ENCODE peak calls at places on chromosomes 5 and 9, in six cellular contexts. One of them, this sample, is unnamed.

GRCh38 chr5:134451618-134452505 is 40.2 kb upstream of the CDKN2AIPNL start:
- DNase-seq in dorsolateral prefrontal cortex: peak
- DNase-seq in SK-MEL-5: no peak
- DNase-seq in AG10803: peak
- DNase-seq in keratinocyte: no peak
- DNase-seq in GDM1: no peak
- DNase-seq in this sample: no peak

GRCh38 chr9:127955294-127956015 is 17.8 kb upstream of the DPM2 start:
- DNase-seq in keratinocyte: peak
- DNase-seq in AG10803: no peak
- DNase-seq in SK-MEL-5: peak
- DNase-seq in GDM1: no peak
- DNase-seq in dorsolateral prefrontal cortex: peak
- DNase-seq in this sample: peak

GRCh38 chr5:115857621-115858349 is 16.1 kb downstream of the AP3S1 start:
- DNase-seq in AG10803: peak
- DNase-seq in keratinocyte: no peak
- DNase-seq in dorsolateral prefrontal cortex: no peak
- DNase-seq in SK-MEL-5: peak
- DNase-seq in GDM1: no peak
- DNase-seq in this sample: no peak

GRCh38 chr5:31678180-31678579 is 39.2 kb downstream of the PDZD2 start:
- DNase-seq in AG10803: no peak
- DNase-seq in keratinocyte: no peak
- DNase-seq in GDM1: no peak
- DNase-seq in SK-MEL-5: no peak
- DNase-seq in dorsolateral prefrontal cortex: peak
- DNase-seq in this sample: no peak

GRCh38 chr5:171646338-171647042 is 139.1 kb upstream of the SMIM23 start:
- DNase-seq in AG10803: no peak
- DNase-seq in GDM1: no peak
- DNase-seq in keratinocyte: no peak
- DNase-seq in SK-MEL-5: no peak
- DNase-seq in dorsolateral prefrontal cortex: no peak
- DNase-seq in this sample: no peak

GRCh38 chr5:146130440-146131045 is 25.2 kb upstream of the PLAC8L1 start:
- DNase-seq in AG10803: peak
- DNase-seq in GDM1: no peak
- DNase-seq in dorsolateral prefrontal cortex: no peak
- DNase-seq in SK-MEL-5: peak
- DNase-seq in keratinocyte: no peak
- DNase-seq in this sample: peak

GRCh38 chr5:78929833-78930232 is 55.3 kb downstream of the ARSB start:
- DNase-seq in SK-MEL-5: no peak
- DNase-seq in AG10803: no peak
- DNase-seq in GDM1: no peak
- DNase-seq in keratinocyte: no peak
- DNase-seq in dorsolateral prefrontal cortex: no peak
- DNase-seq in this sample: no peak

GRCh38 chr5:34487956-34488355 is 168.2 kb upstream of the RAI14 start:
- DNase-seq in GDM1: no peak
- DNase-seq in dorsolateral prefrontal cortex: no peak
- DNase-seq in keratinocyte: no peak
- DNase-seq in SK-MEL-5: no peak
- DNase-seq in AG10803: peak
- DNase-seq in this sample: no peak

GRCh38 chr5:157520911-157521703 is 54.5 kb downstream of the ADAM19 start:
- DNase-seq in GDM1: no peak
- DNase-seq in keratinocyte: no peak
- DNase-seq in dorsolateral prefrontal cortex: no peak
- DNase-seq in AG10803: peak
- DNase-seq in SK-MEL-5: no peak
- DNase-seq in this sample: no peak

GRCh38 chr9:86282979-86283535 is 719 bp upstream of the ISCA1 start:
- DNase-seq in keratinocyte: peak
- DNase-seq in AG10803: peak
- DNase-seq in dorsolateral prefrontal cortex: no peak
- DNase-seq in GDM1: no peak
- DNase-seq in SK-MEL-5: peak
- DNase-seq in this sample: peak

GRCh38 chr9:1051286-1052118 is 1.3 kb downstream of the DMRT2 start:
- DNase-seq in SK-MEL-5: no peak
- DNase-seq in AG10803: peak
- DNase-seq in dorsolateral prefrontal cortex: peak
- DNase-seq in keratinocyte: no peak
- DNase-seq in GDM1: no peak
- DNase-seq in this sample: peak

GRCh38 chr5:37926732-37927131 is 86.9 kb upstream of the GDNF start:
- DNase-seq in SK-MEL-5: peak
- DNase-seq in keratinocyte: peak
- DNase-seq in AG10803: peak
- DNase-seq in GDM1: peak
- DNase-seq in dorsolateral prefrontal cortex: no peak
- DNase-seq in this sample: no peak

GRCh38 chr9:111926421-111926875 is 29.8 kb downstream of the UGCG start:
- DNase-seq in SK-MEL-5: peak
- DNase-seq in AG10803: peak
- DNase-seq in keratinocyte: no peak
- DNase-seq in dorsolateral prefrontal cortex: no peak
- DNase-seq in GDM1: no peak
- DNase-seq in this sample: peak

GRCh38 chr5:57805732-57806131 is 323.1 kb upstream of the ACTBL2 start:
- DNase-seq in GDM1: no peak
- DNase-seq in AG10803: no peak
- DNase-seq in keratinocyte: no peak
- DNase-seq in SK-MEL-5: no peak
- DNase-seq in dorsolateral prefrontal cortex: no peak
- DNase-seq in this sample: no peak

GRCh38 chr9:84600739-84601138 is 68.8 kb upstream of the NTRK2 start:
- DNase-seq in keratinocyte: no peak
- DNase-seq in AG10803: no peak
- DNase-seq in dorsolateral prefrontal cortex: no peak
- DNase-seq in SK-MEL-5: no peak
- DNase-seq in GDM1: no peak
- DNase-seq in this sample: peak

GRCh38 chr5:22908129-22908528 is 55.0 kb upstream of the CDH12 start:
- DNase-seq in GDM1: no peak
- DNase-seq in keratinocyte: no peak
- DNase-seq in dorsolateral prefrontal cortex: no peak
- DNase-seq in AG10803: no peak
- DNase-seq in SK-MEL-5: no peak
- DNase-seq in this sample: no peak

GRCh38 chr9:6417186-6417585 is 4.2 kb downstream of the UHRF2 start:
- DNase-seq in SK-MEL-5: no peak
- DNase-seq in AG10803: peak
- DNase-seq in GDM1: no peak
- DNase-seq in keratinocyte: no peak
- DNase-seq in dorsolateral prefrontal cortex: no peak
- DNase-seq in this sample: no peak

GRCh38 chr5:149667084-149667826 is 62.9 kb upstream of the PPARGC1B start:
- DNase-seq in keratinocyte: no peak
- DNase-seq in SK-MEL-5: peak
- DNase-seq in dorsolateral prefrontal cortex: no peak
- DNase-seq in AG10803: no peak
- DNase-seq in GDM1: no peak
- DNase-seq in this sample: no peak

GRCh38 chr5:157714480-157714879 is 16.7 kb upstream of the THG1L start:
- DNase-seq in GDM1: no peak
- DNase-seq in dorsolateral prefrontal cortex: no peak
- DNase-seq in keratinocyte: no peak
- DNase-seq in AG10803: no peak
- DNase-seq in SK-MEL-5: no peak
- DNase-seq in this sample: no peak

GRCh38 chr9:136273244-136273865 is 27.7 kb upstream of the QSOX2 start:
- DNase-seq in keratinocyte: no peak
- DNase-seq in SK-MEL-5: peak
- DNase-seq in GDM1: no peak
- DNase-seq in AG10803: no peak
- DNase-seq in dorsolateral prefrontal cortex: no peak
- DNase-seq in this sample: no peak

GRCh38 chr5:91277093-91277626 is 106.0 kb downstream of the ARRDC3 start:
- DNase-seq in GDM1: no peak
- DNase-seq in AG10803: peak
- DNase-seq in SK-MEL-5: no peak
- DNase-seq in keratinocyte: no peak
- DNase-seq in dorsolateral prefrontal cortex: no peak
- DNase-seq in this sample: no peak

This sample was measured in pons.